ENCODE peak calls at places on chromosomes 6 and 20, in nine cellular contexts. H is HepG2; G is cardiac fibroblast; J is BJ; T is GM19239; M is hippocampal formation; R is NCI-H69; A is stimulated activated CD4-positive, alpha-beta T cell treated with anti-CD3 and anti-CD28 coated beads, TNF-alpha, amount 100 ng/mL, for 1 hour; X is effector memory CD4-positive, alpha-beta T cell. Y is an unnamed sample.

GRCh38 chr20:48189177-48189576 is 403.9 kb upstream of the SULF2 start:
- DNase-seq in H (peak), X (no peak), A (no peak), T (no peak), G (no peak), M (no peak), J (no peak), R (peak), Y (peak)

GRCh38 chr20:8152183-8152582 is 20.1 kb downstream of the PLCB1 start:
- DNase-seq in X (no peak), G (peak), J (no peak), H (no peak), R (peak), T (no peak), M (no peak), A (no peak), Y (no peak)

GRCh38 chr6:132122871-132123270 is 171.7 kb upstream of the CCN2 start:
- DNase-seq in T (no peak), G (peak), R (peak), H (peak), X (no peak), J (no peak), A (no peak), M (peak), Y (no peak)

GRCh38 chr20:61529354-61529753 is 277.3 kb downstream of the CDH4 start:
- DNase-seq in R (no peak), J (no peak), A (no peak), X (no peak), H (no peak), G (no peak), T (no peak), M (no peak), Y (no peak)

GRCh38 chr6:132132911-132133639 is 181.9 kb upstream of the CCN2 start:
- DNase-seq in T (no peak), J (peak), X (no peak), A (no peak), M (peak), G (peak), H (no peak), R (no peak), Y (no peak)

GRCh38 chr6:37365791-37366190 is 12.0 kb downstream of the RNF8 start:
- DNase-seq in G (peak), A (no peak), M (peak), X (no peak), R (peak), J (no peak), T (no peak), H (peak), Y (no peak)

GRCh38 chr6:111709615-111710398 is 104.1 kb upstream of the TRAF3IP2 start:
- DNase-seq in A (no peak), M (peak), T (peak), H (peak), G (peak), J (no peak), X (peak), R (peak), Y (peak)

GRCh38 chr6:31585531-31585930 is 546 bp upstream of the LST1 start:
- DNase-seq in J (no peak), M (no peak), T (no peak), A (no peak), G (no peak), R (peak), H (peak), X (no peak), Y (no peak)

GRCh38 chr6:19771753-19772336 is 65.3 kb upstream of the ID4 start:
- DNase-seq in H (no peak), J (no peak), T (no peak), X (no peak), R (no peak), A (no peak), M (no peak), G (peak), Y (no peak)

GRCh38 chr20:61135266-61135665 is 116.8 kb upstream of the CDH4 start:
- DNase-seq in H (no peak), G (no peak), T (no peak), J (no peak), X (no peak), M (no peak), A (no peak), R (no peak), Y (no peak)

Y was measured in PC-9.